ENCODE peak calls at places on chromosomes 11 and 22, in five cellular contexts. L is cardiac muscle cell, K is astrocyte of the cerebellum, W is progenitor cell of endocrine pancreas, N is fibroblast of mammary gland. O is an unnamed sample.

GRCh38 chr11:32056445-32056844 is 34.4 kb upstream of the RCN1 start:
- DNase-seq in L (no peak), W (no peak), K (peak), N (peak), O (peak)

GRCh38 chr11:28010001-28010400 is 98.0 kb downstream of the KIF18A start:
- DNase-seq in W (no peak), K (no peak), N (peak), L (no peak), O (peak)

GRCh38 chr11:8721740-8722139 is 39.1 kb downstream of the RPL27A start:
- DNase-seq in W (no peak), K (no peak), L (no peak), N (no peak), O (no peak)

GRCh38 chr22:45318558-45319318 is 9.0 kb downstream of the FAM118A start:
- DNase-seq in L (no peak), N (peak), K (no peak), W (no peak), O (no peak)

GRCh38 chr11:129731316-129731715 is 84.3 kb upstream of the TMEM45B start:
- DNase-seq in L (no peak), K (no peak), W (no peak), N (no peak), O (no peak)

GRCh38 chr11:1559103-1559951 is 12.7 kb downstream of the DUSP8 start:
- DNase-seq in L (no peak), K (no peak), W (no peak), N (no peak), O (peak)

GRCh38 chr11:121465709-121466062 is 12.9 kb upstream of the SORL1-AS1 start:
- DNase-seq in L (no peak), W (no peak), K (no peak), N (no peak), O (no peak)

GRCh38 chr11:8283510-8284272 is 20.0 kb upstream of the LMO1 start:
- DNase-seq in L (peak), N (no peak), K (no peak), W (peak), O (no peak)

GRCh38 chr22:48240165-48240934 is 1477.9 kb downstream of the TBC1D22A start:
- DNase-seq in K (no peak), L (no peak), W (no peak), N (no peak), O (no peak)

GRCh38 chr11:3865388-3866193 is 10.1 kb downstream of the STIM1 start:
- DNase-seq in L (peak), N (peak), K (no peak), W (no peak), O (no peak)

GRCh38 chr11:2561283-2562180 is 116.7 kb downstream of the KCNQ1 start:
- DNase-seq in W (no peak), N (no peak), L (no peak), K (no peak), O (no peak)

GRCh38 chr11:132054822-132055221 is 684.4 kb downstream of the NTM start:
- DNase-seq in K (peak), L (no peak), N (peak), W (no peak), O (peak)
- TF ChIP-seq CTCF in K (no peak), L (no peak), N (no peak), W (no peak), O (no peak)

GRCh38 chr11:58616594-58616993 is 5.9 kb upstream of the CNTF start:
- DNase-seq in K (peak), L (no peak), N (peak), W (no peak), O (peak)

GRCh38 chr11:58622344-58622743 is at the start of gene CNTF:
- DNase-seq in K (no peak), W (no peak), N (peak), L (no peak), O (no peak)

GRCh38 chr11:58615556-58615955 is 6.9 kb upstream of the CNTF start:
- DNase-seq in N (no peak), W (no peak), K (no peak), L (no peak), O (no peak)

GRCh38 chr11:58621586-58622262 is 741 bp upstream of the CNTF start:
- DNase-seq in N (no peak), K (no peak), W (no peak), L (no peak), O (no peak)

DNA sequence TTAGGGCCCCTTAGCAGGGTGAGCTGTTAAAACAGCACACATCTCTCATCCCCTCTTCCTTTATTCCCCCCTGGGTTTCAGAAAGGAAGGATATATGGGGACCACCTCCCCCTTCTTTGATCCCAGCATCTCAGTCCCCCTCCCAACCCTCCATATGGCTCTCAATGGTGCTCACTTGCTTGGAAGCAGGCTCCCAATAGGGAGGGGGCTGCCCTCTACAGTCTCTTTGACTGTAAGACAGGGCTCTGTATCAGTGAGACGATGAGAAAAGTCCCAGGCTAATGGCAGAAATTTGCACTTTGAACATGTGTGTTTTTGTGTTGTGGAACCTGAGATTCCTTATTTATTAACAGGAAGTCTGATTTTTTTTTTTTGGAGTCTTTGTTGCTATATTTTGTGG is 4.2 kb upstream of the CNTF start:
- DNase-seq in L (no peak), K (no peak), N (no peak), W (no peak), O (no peak)
- TF ChIP-seq CTCF in L (peak), K (no peak), N (peak), W (no peak), O (no peak)

GRCh38 chr11:45872513-45873356 is 12.7 kb upstream of the MAPK8IP1 start:
- DNase-seq in K (peak), L (peak), N (peak), W (peak), O (peak)
- TF ChIP-seq CTCF in K (peak), L (peak), N (peak), W (peak), O (peak)

DNA sequence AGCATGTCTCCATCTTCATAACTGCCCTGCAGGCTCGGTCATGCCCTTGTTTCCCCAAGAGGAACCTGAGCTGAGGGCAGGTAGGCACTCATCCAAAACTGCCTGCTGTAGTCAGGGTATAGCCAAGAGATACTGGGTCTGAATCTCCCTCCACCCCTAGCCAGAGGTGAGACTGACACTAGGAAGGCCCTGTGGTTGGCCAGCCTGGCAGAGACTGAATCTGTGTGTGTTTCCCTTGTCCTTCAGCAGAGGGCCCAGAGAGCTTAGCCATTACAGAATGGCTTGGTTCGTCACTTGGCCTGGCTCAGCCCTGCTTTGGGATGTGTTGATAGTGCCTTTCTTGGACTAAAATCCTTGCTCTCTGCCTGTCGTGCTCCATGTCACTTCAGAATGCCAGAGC is 79.3 kb upstream of the SUSD2 start:
- DNase-seq in W (no peak), N (no peak), K (no peak), L (no peak), O (no peak)
- TF ChIP-seq CTCF in W (no peak), N (no peak), K (no peak), L (no peak), O (no peak)

GRCh38 chr22:22462813-22463567 is 45.6 kb downstream of the ZNF280B start:
- DNase-seq in N (peak), K (no peak), W (no peak), L (no peak), O (no peak)
- TF ChIP-seq CTCF in N (peak), K (peak), W (peak), L (peak), O (no peak)

DNA sequence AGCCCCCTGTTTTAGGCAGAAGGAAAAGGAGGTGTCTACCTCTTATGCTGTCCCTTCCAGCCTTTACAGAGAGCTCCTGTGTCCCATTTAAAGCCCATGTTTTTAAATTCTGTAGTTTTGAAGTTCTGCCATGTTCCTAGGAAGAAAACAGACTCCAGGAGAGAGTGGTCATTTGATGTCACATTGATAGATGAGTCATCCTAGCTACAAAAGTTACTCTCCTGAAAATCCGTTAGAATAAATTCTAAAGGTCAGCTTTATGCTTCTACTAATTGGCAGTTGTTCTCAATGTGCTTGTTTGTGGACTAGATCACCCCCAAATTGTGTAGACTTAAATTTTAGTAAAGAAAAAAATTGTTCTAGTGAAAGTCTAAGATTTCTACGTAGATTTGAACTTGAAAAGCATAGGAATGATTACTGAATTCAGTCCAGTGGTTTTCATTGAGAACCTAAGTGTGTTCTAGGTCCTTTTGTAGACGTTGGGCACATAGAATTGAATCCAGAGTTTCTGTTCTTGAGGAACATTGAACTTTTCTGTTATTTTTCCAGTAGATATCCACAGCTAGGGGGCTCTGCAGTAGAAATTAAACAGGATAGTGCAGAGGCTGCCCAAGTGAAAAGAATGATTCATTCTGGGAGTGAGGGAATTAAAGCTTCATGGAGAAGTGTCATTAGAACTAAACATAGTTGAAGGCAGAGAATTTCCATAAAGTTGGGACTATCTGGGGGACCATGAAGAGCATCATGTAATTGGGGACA is 140.6 kb upstream of the RASSF10 start:
- DNase-seq in K (no peak), W (no peak), L (no peak), N (peak), O (no peak)
- TF ChIP-seq CTCF in K (peak), W (peak), L (peak), N (peak), O (no peak)